ENCODE peak calls at places on chromosomes 4 and X, in seven cellular contexts. P is activated T-helper 1 cell treated with anti-CD3 and anti-CD28 coated beads, Interleukin-2, amount 50 U/mL, for 16 hours; A is ELR; C is cardiac septum; H is kidney glomerular epithelial cell; T is NCI-H1105 treated with DMSO at 0.1 percent for 48 hours; B is head of caudate nucleus. R is an unnamed sample.

GRCh38 chr4:37392540-37393255 is 148.2 kb downstream of the NWD2 start:
- DNase-seq in A (peak; percentile 4), H (no peak), T (no peak), B (peak; percentile 84), C (no peak), P (no peak), R (no peak)

GRCh38 chr4:55116450-55116849 is 8.9 kb downstream of the KDR start:
- DNase-seq in C (no peak), H (no peak), B (no peak), P (no peak), T (no peak), A (no peak), R (no peak)

GRCh38 chr4:165877291-165877690 is 4.3 kb downstream of the TLL1 start:
- DNase-seq in H (no peak), C (no peak), B (no peak), A (no peak), P (no peak), T (no peak), R (no peak)

GRCh38 chrX:26653050-26653449 is 437.1 kb downstream of the MAGEB5 start:
- DNase-seq in A (no peak), C (no peak), H (no peak), B (no peak), T (no peak), P (no peak), R (no peak)

GRCh38 chr4:55321707-55322264 is 24.3 kb upstream of the SRD5A3 start:
- DNase-seq in B (peak; percentile 88), C (no peak), P (peak; percentile 9), T (peak; percentile 57), H (peak; percentile 25), A (peak; percentile 84), R (no peak)

GRCh38 chr4:74619931-74620702 is 174.2 kb downstream of the BTC start:
- DNase-seq in B (no peak), H (peak; percentile 9), A (no peak), P (no peak), T (no peak), C (no peak), R (no peak)

GRCh38 chrX:31580227-31580626 is 508.4 kb upstream of the FTHL17 start:
- DNase-seq in T (no peak), B (no peak), P (no peak), C (no peak), A (no peak), H (no peak), R (no peak)

GRCh38 chr4:66108898-66109297 is 438.6 kb upstream of the EPHA5 start:
- DNase-seq in B (no peak), T (no peak), A (no peak), C (no peak), H (no peak), P (no peak), R (no peak)

GRCh38 chr4:57129477-57129876 is 19.3 kb upstream of the IGFBP7 start:
- DNase-seq in P (no peak), A (no peak), B (no peak), H (no peak), T (no peak), C (no peak), R (no peak)

GRCh38 chr4:124018383-124019317 is 622.1 kb downstream of the SPRY1 start:
- DNase-seq in T (no peak), B (peak; percentile 4), P (no peak), C (no peak), H (peak; percentile 51), A (peak; percentile 3), R (no peak)

GRCh38 chr4:78065514-78066192 is 8.5 kb downstream of the FRAS1 start:
- DNase-seq in P (no peak), H (no peak), T (peak; percentile 36), A (no peak), C (no peak), B (no peak), R (no peak)

GRCh38 chr4:15771419-15772058 is 6.6 kb upstream of the CD38 start:
- DNase-seq in P (no peak), A (no peak), B (no peak), C (no peak), T (no peak), H (no peak), R (no peak)